ENCODE peak calls at places on chromosomes 7 and 10, in eight cellular contexts. One of them, this sample, is unnamed.

GRCh38 chr7:85630904-85631582 is 444.2 kb upstream of the SEMA3D start:
- DNase-seq in 8988T: no peak
- DNase-seq in HTR-8/SVneo: no peak
- DNase-seq in frontal cortex: peak; percentile 1
- DNase-seq in NCI-H187: no peak
- DNase-seq in fibroblast of the aortic adventitia: peak; percentile 58
- DNase-seq in RWPE1: no peak
- DNase-seq in activated T-cell treated with anti-CD3 and anti-CD28 coated beads, Interleukin-2, amount 50 U/mL, for 4 hours: no peak
- DNase-seq in this sample: no peak

GRCh38 chr7:128827248-128827958 is 2.8 kb upstream of the FLNC start:
- DNase-seq in 8988T: no peak
- DNase-seq in HTR-8/SVneo: peak; percentile 63
- DNase-seq in frontal cortex: no peak
- DNase-seq in NCI-H187: no peak
- DNase-seq in fibroblast of the aortic adventitia: peak; percentile 89
- DNase-seq in RWPE1: no peak
- DNase-seq in activated T-cell treated with anti-CD3 and anti-CD28 coated beads, Interleukin-2, amount 50 U/mL, for 4 hours: no peak
- DNase-seq in this sample: no peak

GRCh38 chr7:36315309-36315948 is 74.2 kb upstream of the ANLN start:
- DNase-seq in 8988T: no peak
- DNase-seq in HTR-8/SVneo: no peak
- DNase-seq in frontal cortex: no peak
- DNase-seq in NCI-H187: no peak
- DNase-seq in fibroblast of the aortic adventitia: no peak
- DNase-seq in RWPE1: no peak
- DNase-seq in activated T-cell treated with anti-CD3 and anti-CD28 coated beads, Interleukin-2, amount 50 U/mL, for 4 hours: no peak
- DNase-seq in this sample: no peak

GRCh38 chr7:33195264-33195663 is 65.9 kb downstream of the BBS9 start:
- DNase-seq in 8988T: no peak
- DNase-seq in HTR-8/SVneo: no peak
- DNase-seq in frontal cortex: no peak
- DNase-seq in NCI-H187: no peak
- DNase-seq in fibroblast of the aortic adventitia: peak; percentile 77
- DNase-seq in RWPE1: peak; percentile 43
- DNase-seq in activated T-cell treated with anti-CD3 and anti-CD28 coated beads, Interleukin-2, amount 50 U/mL, for 4 hours: no peak
- DNase-seq in this sample: no peak

GRCh38 chr10:84540617-84541288 is 212.4 kb downstream of the CCSER2 start:
- DNase-seq in 8988T: peak; percentile 60
- DNase-seq in HTR-8/SVneo: peak; percentile 32
- DNase-seq in frontal cortex: no peak
- DNase-seq in NCI-H187: peak; percentile 3
- DNase-seq in fibroblast of the aortic adventitia: peak; percentile 54
- DNase-seq in RWPE1: peak; percentile 73
- DNase-seq in activated T-cell treated with anti-CD3 and anti-CD28 coated beads, Interleukin-2, amount 50 U/mL, for 4 hours: peak; percentile 65
- DNase-seq in this sample: peak; percentile 51

GRCh38 chr7:28328822-28329615 is 83.3 kb upstream of the CREB5 start:
- DNase-seq in 8988T: no peak
- DNase-seq in HTR-8/SVneo: no peak
- DNase-seq in frontal cortex: no peak
- DNase-seq in NCI-H187: no peak
- DNase-seq in fibroblast of the aortic adventitia: no peak
- DNase-seq in RWPE1: no peak
- DNase-seq in activated T-cell treated with anti-CD3 and anti-CD28 coated beads, Interleukin-2, amount 50 U/mL, for 4 hours: no peak
- DNase-seq in this sample: no peak

GRCh38 chr10:120426306-120426705 is 30.7 kb upstream of the PLPP4 start:
- DNase-seq in 8988T: no peak
- DNase-seq in HTR-8/SVneo: no peak
- DNase-seq in frontal cortex: no peak
- DNase-seq in NCI-H187: no peak
- DNase-seq in fibroblast of the aortic adventitia: peak; percentile 52
- DNase-seq in RWPE1: no peak
- DNase-seq in activated T-cell treated with anti-CD3 and anti-CD28 coated beads, Interleukin-2, amount 50 U/mL, for 4 hours: no peak
- DNase-seq in this sample: no peak

GRCh38 chr10:61262486-61263261 is 190.5 kb downstream of the TMEM26 start:
- DNase-seq in 8988T: no peak
- DNase-seq in HTR-8/SVneo: no peak
- DNase-seq in frontal cortex: no peak
- DNase-seq in NCI-H187: no peak
- DNase-seq in fibroblast of the aortic adventitia: peak; percentile 54
- DNase-seq in RWPE1: no peak
- DNase-seq in activated T-cell treated with anti-CD3 and anti-CD28 coated beads, Interleukin-2, amount 50 U/mL, for 4 hours: no peak
- DNase-seq in this sample: no peak

GRCh38 chr10:62475531-62475930 is 101.4 kb downstream of the ZNF365 start:
- DNase-seq in 8988T: no peak
- DNase-seq in HTR-8/SVneo: no peak
- DNase-seq in frontal cortex: no peak
- DNase-seq in NCI-H187: no peak
- DNase-seq in fibroblast of the aortic adventitia: no peak
- DNase-seq in RWPE1: no peak
- DNase-seq in activated T-cell treated with anti-CD3 and anti-CD28 coated beads, Interleukin-2, amount 50 U/mL, for 4 hours: no peak
- DNase-seq in this sample: no peak

GRCh38 chr10:69065406-69066361 is 22.2 kb upstream of the SRGN start:
- DNase-seq in 8988T: no peak
- DNase-seq in HTR-8/SVneo: no peak
- DNase-seq in frontal cortex: no peak
- DNase-seq in NCI-H187: no peak
- DNase-seq in fibroblast of the aortic adventitia: peak; percentile 89
- DNase-seq in RWPE1: no peak
- DNase-seq in activated T-cell treated with anti-CD3 and anti-CD28 coated beads, Interleukin-2, amount 50 U/mL, for 4 hours: no peak
- DNase-seq in this sample: no peak

GRCh38 chr10:51832652-51833383 is 133.4 kb upstream of the CSTF2T start:
- DNase-seq in 8988T: no peak
- DNase-seq in HTR-8/SVneo: no peak
- DNase-seq in frontal cortex: no peak
- DNase-seq in NCI-H187: no peak
- DNase-seq in fibroblast of the aortic adventitia: peak; percentile 68
- DNase-seq in RWPE1: peak; percentile 57
- DNase-seq in activated T-cell treated with anti-CD3 and anti-CD28 coated beads, Interleukin-2, amount 50 U/mL, for 4 hours: no peak
- DNase-seq in this sample: no peak

GRCh38 chr10:43304687-43305333 is 37.9 kb upstream of the RASGEF1A start:
- DNase-seq in 8988T: no peak
- DNase-seq in HTR-8/SVneo: no peak
- DNase-seq in frontal cortex: no peak
- DNase-seq in NCI-H187: no peak
- DNase-seq in fibroblast of the aortic adventitia: peak; percentile 42
- DNase-seq in RWPE1: no peak
- DNase-seq in activated T-cell treated with anti-CD3 and anti-CD28 coated beads, Interleukin-2, amount 50 U/mL, for 4 hours: peak; percentile 64
- DNase-seq in this sample: no peak